ENCODE peak calls at places on chromosome 1, in six cellular contexts. D is fibroblast of lung, N is RCC 7860, V is ovary, U is NAMALWA, I is head of caudate nucleus. B is an unnamed sample.
A peak's percentile ranks its signal among the peaks of the same experiment; 100 is the strongest.

GRCh38 chr1:115492880-115493279 is 148.9 kb upstream of the VANGL1 start:
- DNase-seq in D (peak; percentile 78), N (peak; percentile 69), V (no peak), U (no peak), I (peak; percentile 24), B (no peak)

GRCh38 chr1:69510026-69510425 is 57.7 kb upstream of the LRRC7 start:
- DNase-seq in D (no peak), N (no peak), V (no peak), U (no peak), I (no peak), B (no peak)

GRCh38 chr1:60904079-60904852 is 178.1 kb upstream of the NFIA start:
- DNase-seq in D (peak; percentile 36), N (no peak), V (no peak), U (peak; percentile 1), I (peak; percentile 74), B (no peak)

GRCh38 chr1:48019714-48020315 is 22.6 kb upstream of the TRABD2B start:
- DNase-seq in D (no peak), N (no peak), V (no peak), U (no peak), I (no peak), B (no peak)

GRCh38 chr1:36653850-36654249 is 171.1 kb upstream of the CSF3R start:
- DNase-seq in D (peak; percentile 8), N (no peak), V (no peak), U (peak; percentile 6), I (peak; percentile 95), B (no peak)

GRCh38 chr1:8666394-8667167 is 150.9 kb downstream of the RERE start:
- DNase-seq in D (peak; percentile 25), N (no peak), V (no peak), U (peak; percentile 64), I (no peak), B (peak; percentile 29)

GRCh38 chr1:145982010-145982723 is 14.2 kb downstream of the TXNIP start:
- DNase-seq in D (no peak), N (no peak), V (no peak), U (no peak), I (no peak), B (no peak)

GRCh38 chr1:153432874-153433681 is 16.8 kb downstream of the S100A7A start:
- DNase-seq in D (no peak), N (no peak), V (no peak), U (no peak), I (no peak), B (no peak)

GRCh38 chr1:16716691-16717173 is 23.6 kb upstream of the RNU1-4 start:
- DNase-seq in D (no peak), N (no peak), V (no peak), U (no peak), I (no peak), B (no peak)

GRCh38 chr1:200739499-200740290 is 1.0 kb downstream of the CAMSAP2 start:
- DNase-seq in D (peak; percentile 41), N (no peak), V (peak; percentile 39), U (peak; percentile 20), I (peak; percentile 63), B (no peak)

GRCh38 chr1:9746651-9747050 is 77.1 kb downstream of the CLSTN1 start:
- DNase-seq in D (peak; percentile 20), N (no peak), V (no peak), U (no peak), I (no peak), B (no peak)

GRCh38 chr1:53266038-53266437 is 27.7 kb upstream of the MAGOH start:
- DNase-seq in D (no peak), N (no peak), V (no peak), U (peak; percentile 28), I (no peak), B (peak; percentile 10)

GRCh38 chr1:59601032-59601431 is 213.7 kb upstream of the HOOK1 start:
- DNase-seq in D (peak; percentile 84), N (no peak), V (no peak), U (no peak), I (peak; percentile 45), B (no peak)

GRCh38 chr1:54833146-54833545 is 32.0 kb upstream of the TTC22 start:
- DNase-seq in D (no peak), N (no peak), V (no peak), U (no peak), I (peak; percentile 12), B (no peak)